ENCODE peak calls at places on chromosomes 5 and 9, in eight cellular contexts. One of them, this sample, is unnamed.

GRCh38 chr5:3997670-3998069 is 402.0 kb downstream of the IRX1 start:
- DNase-seq in hepatocyte: no peak
- DNase-seq in ascending aorta: no peak
- DNase-seq in ovary: no peak
- DNase-seq in lower leg skin: no peak
- DNase-seq in heart left ventricle: no peak
- DNase-seq in thyroid gland: no peak
- DNase-seq in AG09319: no peak
- DNase-seq in this sample: no peak

GRCh38 chr5:92977766-92978555 is 603.1 kb downstream of the NR2F1-AS1 start:
- DNase-seq in hepatocyte: no peak
- DNase-seq in ascending aorta: no peak
- DNase-seq in ovary: no peak
- DNase-seq in lower leg skin: no peak
- DNase-seq in heart left ventricle: no peak
- DNase-seq in thyroid gland: no peak
- DNase-seq in AG09319: no peak
- DNase-seq in this sample: no peak

GRCh38 chr5:10666531-10667305 is 94.3 kb downstream of the DAP start:
- DNase-seq in hepatocyte: no peak
- DNase-seq in ascending aorta: no peak
- DNase-seq in ovary: no peak
- DNase-seq in lower leg skin: no peak
- DNase-seq in heart left ventricle: no peak
- DNase-seq in thyroid gland: no peak
- DNase-seq in AG09319: no peak
- DNase-seq in this sample: no peak

GRCh38 chr9:79263666-79264460 is 307.9 kb upstream of the TLE4 start:
- DNase-seq in hepatocyte: no peak
- DNase-seq in ascending aorta: no peak
- DNase-seq in ovary: no peak
- DNase-seq in lower leg skin: no peak
- DNase-seq in heart left ventricle: no peak
- DNase-seq in thyroid gland: no peak
- DNase-seq in AG09319: no peak
- DNase-seq in this sample: no peak

GRCh38 chr5:66828551-66829421 is 232.6 kb downstream of the MAST4 start:
- DNase-seq in hepatocyte: peak
- DNase-seq in ascending aorta: peak
- DNase-seq in ovary: peak
- DNase-seq in lower leg skin: peak
- DNase-seq in heart left ventricle: peak
- DNase-seq in thyroid gland: peak
- DNase-seq in AG09319: peak
- DNase-seq in this sample: no peak

GRCh38 chr9:89879711-89880110 is 274.9 kb downstream of the GADD45G start:
- DNase-seq in hepatocyte: no peak
- DNase-seq in ascending aorta: no peak
- DNase-seq in ovary: peak
- DNase-seq in lower leg skin: peak
- DNase-seq in heart left ventricle: peak
- DNase-seq in thyroid gland: no peak
- DNase-seq in AG09319: no peak
- DNase-seq in this sample: no peak

GRCh38 chr9:33147770-33148169 is 19.4 kb downstream of the B4GALT1 start:
- DNase-seq in hepatocyte: no peak
- DNase-seq in ascending aorta: no peak
- DNase-seq in ovary: peak
- DNase-seq in lower leg skin: no peak
- DNase-seq in heart left ventricle: no peak
- DNase-seq in thyroid gland: no peak
- DNase-seq in AG09319: no peak
- DNase-seq in this sample: no peak

GRCh38 chr9:75087279-75087823 is 604 bp downstream of the NMRK1 start:
- DNase-seq in hepatocyte: peak
- DNase-seq in ascending aorta: no peak
- DNase-seq in ovary: peak
- DNase-seq in lower leg skin: peak
- DNase-seq in heart left ventricle: no peak
- DNase-seq in thyroid gland: peak
- DNase-seq in AG09319: peak
- DNase-seq in this sample: no peak

GRCh38 chr9:80242022-80242421 is 670.3 kb downstream of the TLE4 start:
- DNase-seq in hepatocyte: no peak
- DNase-seq in ascending aorta: no peak
- DNase-seq in ovary: no peak
- DNase-seq in lower leg skin: no peak
- DNase-seq in heart left ventricle: no peak
- DNase-seq in thyroid gland: no peak
- DNase-seq in AG09319: no peak
- DNase-seq in this sample: no peak

GRCh38 chr9:124312290-124313265 is 54.8 kb downstream of the NEK6 start:
- DNase-seq in hepatocyte: no peak
- DNase-seq in ascending aorta: no peak
- DNase-seq in ovary: no peak
- DNase-seq in lower leg skin: no peak
- DNase-seq in heart left ventricle: no peak
- DNase-seq in thyroid gland: no peak
- DNase-seq in AG09319: no peak
- DNase-seq in this sample: no peak

GRCh38 chr9:88694625-88695024 is 159.6 kb downstream of the NXNL2 start:
- DNase-seq in hepatocyte: no peak
- DNase-seq in ascending aorta: no peak
- DNase-seq in ovary: no peak
- DNase-seq in lower leg skin: no peak
- DNase-seq in heart left ventricle: no peak
- DNase-seq in thyroid gland: no peak
- DNase-seq in AG09319: no peak
- DNase-seq in this sample: no peak

GRCh38 chr5:37774912-37775483 is 64.8 kb downstream of the GDNF start:
- DNase-seq in hepatocyte: no peak
- DNase-seq in ascending aorta: no peak
- DNase-seq in ovary: no peak
- DNase-seq in lower leg skin: no peak
- DNase-seq in heart left ventricle: no peak
- DNase-seq in thyroid gland: no peak
- DNase-seq in AG09319: no peak
- DNase-seq in this sample: no peak

GRCh38 chr9:88522360-88522759 is 12.6 kb upstream of the NXNL2 start:
- DNase-seq in hepatocyte: no peak
- DNase-seq in ascending aorta: no peak
- DNase-seq in ovary: no peak
- DNase-seq in lower leg skin: no peak
- DNase-seq in heart left ventricle: no peak
- DNase-seq in thyroid gland: no peak
- DNase-seq in AG09319: no peak
- DNase-seq in this sample: no peak

GRCh38 chr9:104872959-104873850 is 54.8 kb downstream of the ABCA1 start:
- DNase-seq in hepatocyte: peak
- DNase-seq in ascending aorta: peak
- DNase-seq in ovary: peak
- DNase-seq in lower leg skin: peak
- DNase-seq in heart left ventricle: no peak
- DNase-seq in thyroid gland: peak
- DNase-seq in AG09319: no peak
- DNase-seq in this sample: no peak

GRCh38 chr5:133293953-133294352 is 242.1 kb downstream of the HSPA4 start:
- DNase-seq in hepatocyte: no peak
- DNase-seq in ascending aorta: no peak
- DNase-seq in ovary: no peak
- DNase-seq in lower leg skin: no peak
- DNase-seq in heart left ventricle: peak
- DNase-seq in thyroid gland: no peak
- DNase-seq in AG09319: no peak
- DNase-seq in this sample: no peak

GRCh38 chr9:133990366-133991210 is 1.5 kb downstream of the VAV2 start:
- DNase-seq in hepatocyte: peak
- DNase-seq in ascending aorta: no peak
- DNase-seq in ovary: peak
- DNase-seq in lower leg skin: no peak
- DNase-seq in heart left ventricle: no peak
- DNase-seq in thyroid gland: peak
- DNase-seq in AG09319: no peak
- DNase-seq in this sample: no peak

GRCh38 chr9:18331808-18332209 is 142.1 kb upstream of the ADAMTSL1 start:
- DNase-seq in hepatocyte: no peak
- DNase-seq in ascending aorta: no peak
- DNase-seq in ovary: no peak
- DNase-seq in lower leg skin: no peak
- DNase-seq in heart left ventricle: no peak
- DNase-seq in thyroid gland: no peak
- DNase-seq in AG09319: no peak
- DNase-seq in this sample: no peak

DNA sequence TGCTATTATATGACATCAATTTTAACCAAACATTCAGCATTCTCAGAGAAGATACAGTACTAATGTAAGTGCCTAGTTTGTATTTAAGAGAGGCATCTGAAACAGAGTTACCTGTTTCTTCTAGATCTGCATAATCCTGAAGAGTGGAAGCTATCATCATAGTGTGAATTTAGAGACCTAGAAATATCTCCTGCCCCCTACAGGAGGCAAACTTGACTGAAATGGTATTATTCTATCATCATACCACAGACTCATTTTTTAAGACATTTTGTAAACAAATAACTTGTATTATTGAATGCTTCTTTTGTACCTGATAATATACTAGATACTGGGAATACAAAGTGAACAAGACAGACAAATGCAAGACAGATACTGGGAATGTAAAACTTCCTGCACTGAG is 216.8 kb upstream of the RPS23 start:
- DNase-seq in hepatocyte: no peak
- DNase-seq in ascending aorta: no peak
- DNase-seq in ovary: no peak
- DNase-seq in lower leg skin: no peak
- DNase-seq in heart left ventricle: no peak
- DNase-seq in thyroid gland: no peak
- DNase-seq in AG09319: no peak
- DNase-seq in this sample: no peak
- TF ChIP-seq CTCF in hepatocyte: no peak
- TF ChIP-seq CTCF in ascending aorta: no peak
- TF ChIP-seq CTCF in ovary: no peak
- TF ChIP-seq CTCF in lower leg skin: no peak
- TF ChIP-seq CTCF in heart left ventricle: peak
- TF ChIP-seq CTCF in thyroid gland: no peak
- TF ChIP-seq CTCF in AG09319: peak
- TF ChIP-seq CTCF in this sample: no peak

GRCh38 chr5:111115229-111115628 is 23.1 kb downstream of the WDR36 start:
- DNase-seq in hepatocyte: no peak
- DNase-seq in ascending aorta: no peak
- DNase-seq in ovary: no peak
- DNase-seq in lower leg skin: no peak
- DNase-seq in heart left ventricle: no peak
- DNase-seq in thyroid gland: no peak
- DNase-seq in AG09319: no peak
- DNase-seq in this sample: no peak

GRCh38 chr5:111107371-111107770 is 15.2 kb downstream of the WDR36 start:
- DNase-seq in hepatocyte: no peak
- DNase-seq in ascending aorta: no peak
- DNase-seq in ovary: no peak
- DNase-seq in lower leg skin: no peak
- DNase-seq in heart left ventricle: no peak
- DNase-seq in thyroid gland: no peak
- DNase-seq in AG09319: no peak
- DNase-seq in this sample: no peak

GRCh38 chr5:111116550-111116949 is 24.4 kb downstream of the WDR36 start:
- DNase-seq in hepatocyte: no peak
- DNase-seq in ascending aorta: no peak
- DNase-seq in ovary: no peak
- DNase-seq in lower leg skin: no peak
- DNase-seq in heart left ventricle: no peak
- DNase-seq in thyroid gland: no peak
- DNase-seq in AG09319: no peak
- DNase-seq in this sample: no peak

GRCh38 chr5:111113678-111114077 is 21.5 kb downstream of the WDR36 start:
- DNase-seq in hepatocyte: no peak
- DNase-seq in ascending aorta: no peak
- DNase-seq in ovary: no peak
- DNase-seq in lower leg skin: no peak
- DNase-seq in heart left ventricle: no peak
- DNase-seq in thyroid gland: no peak
- DNase-seq in AG09319: no peak
- DNase-seq in this sample: no peak

DNA sequence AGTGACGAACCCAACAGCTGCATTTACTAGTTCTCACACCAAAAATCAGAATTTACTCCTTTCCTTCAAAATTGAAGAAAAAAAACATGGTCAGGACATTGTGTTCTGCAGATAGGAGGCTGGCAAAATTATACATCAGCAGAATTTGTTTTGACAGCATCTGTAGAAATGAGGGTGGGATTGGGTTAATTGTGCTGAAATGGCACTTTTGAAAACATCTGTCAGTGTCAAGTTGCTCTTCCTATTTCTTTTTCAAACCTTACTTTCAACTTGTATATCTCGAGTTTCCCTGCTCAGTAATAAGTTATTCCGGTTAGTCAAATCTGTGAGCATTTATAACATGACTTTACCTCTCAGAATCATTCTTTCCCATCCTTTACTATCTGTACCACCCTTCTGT is 19.8 kb downstream of the WDR36 start:
- DNase-seq in hepatocyte: no peak
- DNase-seq in ascending aorta: no peak
- DNase-seq in ovary: no peak
- DNase-seq in lower leg skin: no peak
- DNase-seq in heart left ventricle: no peak
- DNase-seq in thyroid gland: no peak
- DNase-seq in AG09319: no peak
- DNase-seq in this sample: no peak
- TF ChIP-seq CTCF in hepatocyte: no peak
- TF ChIP-seq CTCF in ascending aorta: no peak
- TF ChIP-seq CTCF in ovary: no peak
- TF ChIP-seq CTCF in lower leg skin: no peak
- TF ChIP-seq CTCF in heart left ventricle: no peak
- TF ChIP-seq CTCF in thyroid gland: no peak
- TF ChIP-seq CTCF in AG09319: no peak
- TF ChIP-seq CTCF in this sample: no peak

DNA sequence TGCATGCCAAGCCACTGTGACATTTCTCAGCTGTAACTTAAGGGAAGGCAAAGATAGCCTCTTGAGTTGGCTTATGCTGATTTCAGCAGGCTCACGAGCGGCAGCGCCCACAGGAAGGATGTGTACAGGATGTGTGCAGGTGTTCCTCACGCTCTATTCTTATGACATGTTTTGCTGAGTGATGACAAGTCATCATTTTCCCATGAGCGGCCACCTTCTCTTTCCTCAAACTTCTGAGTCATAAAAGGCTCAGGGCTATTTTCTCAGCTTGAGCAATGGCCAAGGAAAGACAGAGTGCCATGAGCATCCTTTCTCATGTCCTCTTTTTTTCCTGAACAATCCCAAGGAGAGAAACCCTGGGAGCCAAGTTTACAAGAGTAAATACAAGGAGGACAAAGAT is 365.9 kb downstream of the PLK2 start:
- DNase-seq in hepatocyte: no peak
- DNase-seq in ascending aorta: no peak
- DNase-seq in ovary: no peak
- DNase-seq in lower leg skin: no peak
- DNase-seq in heart left ventricle: no peak
- DNase-seq in thyroid gland: no peak
- DNase-seq in AG09319: no peak
- DNase-seq in this sample: no peak
- TF ChIP-seq CTCF in hepatocyte: no peak
- TF ChIP-seq CTCF in ascending aorta: no peak
- TF ChIP-seq CTCF in ovary: no peak
- TF ChIP-seq CTCF in lower leg skin: no peak
- TF ChIP-seq CTCF in heart left ventricle: no peak
- TF ChIP-seq CTCF in thyroid gland: no peak
- TF ChIP-seq CTCF in AG09319: no peak
- TF ChIP-seq CTCF in this sample: no peak

GRCh38 chr9:122200960-122201635 is 27.7 kb downstream of the LHX6 start:
- DNase-seq in hepatocyte: no peak
- DNase-seq in ascending aorta: no peak
- DNase-seq in ovary: no peak
- DNase-seq in lower leg skin: no peak
- DNase-seq in heart left ventricle: peak
- DNase-seq in thyroid gland: no peak
- DNase-seq in AG09319: no peak
- DNase-seq in this sample: no peak
- TF ChIP-seq CTCF in hepatocyte: no peak
- TF ChIP-seq CTCF in ascending aorta: no peak
- TF ChIP-seq CTCF in ovary: no peak
- TF ChIP-seq CTCF in lower leg skin: no peak
- TF ChIP-seq CTCF in heart left ventricle: no peak
- TF ChIP-seq CTCF in thyroid gland: no peak
- TF ChIP-seq CTCF in AG09319: no peak
- TF ChIP-seq CTCF in this sample: no peak

This sample was measured in GM13977.